ENCODE peak calls at places on chromosome 16, in nine cellular contexts. K is HCT116; J is HT-29; T is GOT3; X is NCI-H82; A is Jurkat, Clone E6-1; R is left ventricle myocardium inferior; B is lung microvascular endothelial cell; Y is AG09319. Z is an unnamed sample.

GRCh38 chr16:64983226-64983625 is 138.6 kb downstream of the CDH11 start:
- DNase-seq in B (no peak), T (no peak), K (no peak), J (no peak), R (no peak), X (peak; percentile 9), Y (no peak), A (no peak), Z (no peak)

GRCh38 chr16:69017036-69017783 is 88.2 kb upstream of the HAS3 start:
- DNase-seq in R (no peak), K (peak; percentile 82), Y (no peak), B (peak; percentile 90), X (no peak), T (no peak), J (peak; percentile 12), A (no peak), Z (no peak)

GRCh38 chr16:1188781-1189189 is 35.9 kb downstream of the CACNA1H start:
- DNase-seq in A (no peak), R (peak; percentile 46), T (no peak), X (no peak), B (peak; percentile 68), J (peak; percentile 62), Y (no peak), K (no peak), Z (peak; percentile 63)

GRCh38 chr16:87382023-87382785 is 1.4 kb downstream of the FBXO31 start:
- DNase-seq in X (no peak), B (no peak), K (no peak), R (no peak), A (no peak), J (no peak), T (no peak), Y (no peak), Z (no peak)

GRCh38 chr16:81755915-81756644 is 23.0 kb upstream of the PLCG2 start:
- DNase-seq in Y (no peak), T (no peak), B (peak; percentile 97), R (no peak), X (no peak), K (no peak), A (no peak), J (no peak), Z (no peak)

GRCh38 chr16:69478685-69479084 is 54.3 kb downstream of the CYB5B start:
- DNase-seq in T (no peak), A (no peak), K (no peak), Y (no peak), J (no peak), X (no peak), B (no peak), R (no peak), Z (no peak)

GRCh38 chr16:72425571-72426341 is 253.8 kb upstream of the PMFBP1 start:
- DNase-seq in B (no peak), R (no peak), X (no peak), Y (no peak), T (no peak), J (no peak), K (no peak), A (no peak), Z (no peak)

GRCh38 chr16:89170346-89171215 is 967 bp upstream of the CDH15 start:
- DNase-seq in B (no peak), T (no peak), Y (no peak), A (no peak), X (peak; percentile 37), J (peak; percentile 47), K (peak; percentile 57), R (no peak), Z (peak; percentile 47)

GRCh38 chr16:10123141-10123540 is 59.1 kb downstream of the GRIN2A start:
- DNase-seq in A (no peak), J (no peak), X (no peak), R (no peak), Y (no peak), K (no peak), B (no peak), T (no peak), Z (no peak)

GRCh38 chr16:77683845-77684526 is 38.3 kb upstream of the NUDT7 start:
- DNase-seq in B (no peak), R (no peak), J (no peak), Y (no peak), X (no peak), T (no peak), A (no peak), K (no peak), Z (no peak)

Z was measured in stimulated activated CD8-positive, alpha-beta memory T cell treated with anti-CD3 and anti-CD28 coated beads, Interleukin-4, amount 100 ng/mL, for 48 hours.